ENCODE peak calls at places on chromosomes 11 and 22, in ten cellular contexts. One of them, this sample, is unnamed.

GRCh38 chr11:73191151-73191550 is 26.9 kb upstream of the P2RY2 start:
- DNase-seq in lung: no peak
- DNase-seq in stimulated activated CD4-positive, alpha-beta T cell treated with anti-CD3 and anti-CD28 coated beads, Interleukin-12 subunit alpha, Interleukin-12 subunit beta, amount 100 ng/mL, for 48 hours: no peak
- DNase-seq in HT-29: no peak
- DNase-seq in head of caudate nucleus: no peak
- DNase-seq in pulmonary artery endothelial cell: no peak
- DNase-seq in stimulated activated effector memory CD8-positive, alpha-beta T cell treated with anti-CD3 and anti-CD28 coated beads, Interleukin-12 subunit alpha, Interleukin-12 subunit beta, amount 100 ng/mL, for 72 hours: no peak
- DNase-seq in activated CD8-positive, alpha-beta memory T cell treated with anti-CD3 and anti-CD28 coated beads for 24 hours: no peak
- DNase-seq in stimulated activated CD8-positive, alpha-beta memory T cell treated with anti-CD3 and anti-CD28 coated beads, Interleukin-7, amount 100 ng/mL, for 48 hours: no peak
- DNase-seq in activated T-helper 1 cell treated with Interleukin-2 at 50 U/mL for 16 hours: no peak
- DNase-seq in this sample: no peak

GRCh38 chr22:49587987-49588386 is 239.7 kb downstream of the BRD1 start:
- DNase-seq in lung: no peak
- DNase-seq in stimulated activated CD4-positive, alpha-beta T cell treated with anti-CD3 and anti-CD28 coated beads, Interleukin-12 subunit alpha, Interleukin-12 subunit beta, amount 100 ng/mL, for 48 hours: no peak
- DNase-seq in HT-29: no peak
- DNase-seq in head of caudate nucleus: no peak
- DNase-seq in pulmonary artery endothelial cell: no peak
- DNase-seq in stimulated activated effector memory CD8-positive, alpha-beta T cell treated with anti-CD3 and anti-CD28 coated beads, Interleukin-12 subunit alpha, Interleukin-12 subunit beta, amount 100 ng/mL, for 72 hours: no peak
- DNase-seq in activated CD8-positive, alpha-beta memory T cell treated with anti-CD3 and anti-CD28 coated beads for 24 hours: no peak
- DNase-seq in stimulated activated CD8-positive, alpha-beta memory T cell treated with anti-CD3 and anti-CD28 coated beads, Interleukin-7, amount 100 ng/mL, for 48 hours: no peak
- DNase-seq in activated T-helper 1 cell treated with Interleukin-2 at 50 U/mL for 16 hours: no peak
- DNase-seq in this sample: no peak

GRCh38 chr11:79396674-79397073 is 44.2 kb downstream of the TENM4 start:
- DNase-seq in lung: no peak
- DNase-seq in stimulated activated CD4-positive, alpha-beta T cell treated with anti-CD3 and anti-CD28 coated beads, Interleukin-12 subunit alpha, Interleukin-12 subunit beta, amount 100 ng/mL, for 48 hours: no peak
- DNase-seq in HT-29: no peak
- DNase-seq in head of caudate nucleus: no peak
- DNase-seq in pulmonary artery endothelial cell: no peak
- DNase-seq in stimulated activated effector memory CD8-positive, alpha-beta T cell treated with anti-CD3 and anti-CD28 coated beads, Interleukin-12 subunit alpha, Interleukin-12 subunit beta, amount 100 ng/mL, for 72 hours: no peak
- DNase-seq in activated CD8-positive, alpha-beta memory T cell treated with anti-CD3 and anti-CD28 coated beads for 24 hours: no peak
- DNase-seq in stimulated activated CD8-positive, alpha-beta memory T cell treated with anti-CD3 and anti-CD28 coated beads, Interleukin-7, amount 100 ng/mL, for 48 hours: no peak
- DNase-seq in activated T-helper 1 cell treated with Interleukin-2 at 50 U/mL for 16 hours: no peak
- DNase-seq in this sample: no peak

GRCh38 chr11:9802291-9802861 is 138.5 kb downstream of the SWAP70 start:
- DNase-seq in lung: no peak
- DNase-seq in stimulated activated CD4-positive, alpha-beta T cell treated with anti-CD3 and anti-CD28 coated beads, Interleukin-12 subunit alpha, Interleukin-12 subunit beta, amount 100 ng/mL, for 48 hours: no peak
- DNase-seq in HT-29: no peak
- DNase-seq in head of caudate nucleus: no peak
- DNase-seq in pulmonary artery endothelial cell: no peak
- DNase-seq in stimulated activated effector memory CD8-positive, alpha-beta T cell treated with anti-CD3 and anti-CD28 coated beads, Interleukin-12 subunit alpha, Interleukin-12 subunit beta, amount 100 ng/mL, for 72 hours: no peak
- DNase-seq in activated CD8-positive, alpha-beta memory T cell treated with anti-CD3 and anti-CD28 coated beads for 24 hours: no peak
- DNase-seq in stimulated activated CD8-positive, alpha-beta memory T cell treated with anti-CD3 and anti-CD28 coated beads, Interleukin-7, amount 100 ng/mL, for 48 hours: no peak
- DNase-seq in activated T-helper 1 cell treated with Interleukin-2 at 50 U/mL for 16 hours: no peak
- DNase-seq in this sample: no peak

GRCh38 chr11:46899501-46900025 is 18.8 kb downstream of the LRP4 start:
- DNase-seq in lung: no peak
- DNase-seq in stimulated activated CD4-positive, alpha-beta T cell treated with anti-CD3 and anti-CD28 coated beads, Interleukin-12 subunit alpha, Interleukin-12 subunit beta, amount 100 ng/mL, for 48 hours: no peak
- DNase-seq in HT-29: no peak
- DNase-seq in head of caudate nucleus: no peak
- DNase-seq in pulmonary artery endothelial cell: no peak
- DNase-seq in stimulated activated effector memory CD8-positive, alpha-beta T cell treated with anti-CD3 and anti-CD28 coated beads, Interleukin-12 subunit alpha, Interleukin-12 subunit beta, amount 100 ng/mL, for 72 hours: no peak
- DNase-seq in activated CD8-positive, alpha-beta memory T cell treated with anti-CD3 and anti-CD28 coated beads for 24 hours: no peak
- DNase-seq in stimulated activated CD8-positive, alpha-beta memory T cell treated with anti-CD3 and anti-CD28 coated beads, Interleukin-7, amount 100 ng/mL, for 48 hours: no peak
- DNase-seq in activated T-helper 1 cell treated with Interleukin-2 at 50 U/mL for 16 hours: no peak
- DNase-seq in this sample: no peak

GRCh38 chr11:95267814-95268213 is 36.8 kb upstream of the SESN3 start:
- DNase-seq in lung: no peak
- DNase-seq in stimulated activated CD4-positive, alpha-beta T cell treated with anti-CD3 and anti-CD28 coated beads, Interleukin-12 subunit alpha, Interleukin-12 subunit beta, amount 100 ng/mL, for 48 hours: no peak
- DNase-seq in HT-29: no peak
- DNase-seq in head of caudate nucleus: no peak
- DNase-seq in pulmonary artery endothelial cell: no peak
- DNase-seq in stimulated activated effector memory CD8-positive, alpha-beta T cell treated with anti-CD3 and anti-CD28 coated beads, Interleukin-12 subunit alpha, Interleukin-12 subunit beta, amount 100 ng/mL, for 72 hours: no peak
- DNase-seq in activated CD8-positive, alpha-beta memory T cell treated with anti-CD3 and anti-CD28 coated beads for 24 hours: no peak
- DNase-seq in stimulated activated CD8-positive, alpha-beta memory T cell treated with anti-CD3 and anti-CD28 coated beads, Interleukin-7, amount 100 ng/mL, for 48 hours: no peak
- DNase-seq in activated T-helper 1 cell treated with Interleukin-2 at 50 U/mL for 16 hours: no peak
- DNase-seq in this sample: no peak

GRCh38 chr11:36361472-36361871 is 65.4 kb downstream of the PRR5L start:
- DNase-seq in lung: no peak
- DNase-seq in stimulated activated CD4-positive, alpha-beta T cell treated with anti-CD3 and anti-CD28 coated beads, Interleukin-12 subunit alpha, Interleukin-12 subunit beta, amount 100 ng/mL, for 48 hours: no peak
- DNase-seq in HT-29: no peak
- DNase-seq in head of caudate nucleus: no peak
- DNase-seq in pulmonary artery endothelial cell: no peak
- DNase-seq in stimulated activated effector memory CD8-positive, alpha-beta T cell treated with anti-CD3 and anti-CD28 coated beads, Interleukin-12 subunit alpha, Interleukin-12 subunit beta, amount 100 ng/mL, for 72 hours: no peak
- DNase-seq in activated CD8-positive, alpha-beta memory T cell treated with anti-CD3 and anti-CD28 coated beads for 24 hours: no peak
- DNase-seq in stimulated activated CD8-positive, alpha-beta memory T cell treated with anti-CD3 and anti-CD28 coated beads, Interleukin-7, amount 100 ng/mL, for 48 hours: no peak
- DNase-seq in activated T-helper 1 cell treated with Interleukin-2 at 50 U/mL for 16 hours: no peak
- DNase-seq in this sample: no peak

GRCh38 chr22:48944756-48945620 is 882.7 kb downstream of the BRD1 start:
- DNase-seq in lung: peak; percentile 23
- DNase-seq in stimulated activated CD4-positive, alpha-beta T cell treated with anti-CD3 and anti-CD28 coated beads, Interleukin-12 subunit alpha, Interleukin-12 subunit beta, amount 100 ng/mL, for 48 hours: no peak
- DNase-seq in HT-29: no peak
- DNase-seq in head of caudate nucleus: no peak
- DNase-seq in pulmonary artery endothelial cell: no peak
- DNase-seq in stimulated activated effector memory CD8-positive, alpha-beta T cell treated with anti-CD3 and anti-CD28 coated beads, Interleukin-12 subunit alpha, Interleukin-12 subunit beta, amount 100 ng/mL, for 72 hours: no peak
- DNase-seq in activated CD8-positive, alpha-beta memory T cell treated with anti-CD3 and anti-CD28 coated beads for 24 hours: peak; percentile 47
- DNase-seq in stimulated activated CD8-positive, alpha-beta memory T cell treated with anti-CD3 and anti-CD28 coated beads, Interleukin-7, amount 100 ng/mL, for 48 hours: no peak
- DNase-seq in activated T-helper 1 cell treated with Interleukin-2 at 50 U/mL for 16 hours: no peak
- DNase-seq in this sample: peak; percentile 26

GRCh38 chr22:20268350-20269012 is 363 bp upstream of the RTN4R start:
- DNase-seq in lung: peak; percentile 55
- DNase-seq in stimulated activated CD4-positive, alpha-beta T cell treated with anti-CD3 and anti-CD28 coated beads, Interleukin-12 subunit alpha, Interleukin-12 subunit beta, amount 100 ng/mL, for 48 hours: peak; percentile 14
- DNase-seq in HT-29: peak; percentile 82
- DNase-seq in head of caudate nucleus: peak; percentile 39
- DNase-seq in pulmonary artery endothelial cell: no peak
- DNase-seq in stimulated activated effector memory CD8-positive, alpha-beta T cell treated with anti-CD3 and anti-CD28 coated beads, Interleukin-12 subunit alpha, Interleukin-12 subunit beta, amount 100 ng/mL, for 72 hours: peak; percentile 74
- DNase-seq in activated CD8-positive, alpha-beta memory T cell treated with anti-CD3 and anti-CD28 coated beads for 24 hours: peak; percentile 83
- DNase-seq in stimulated activated CD8-positive, alpha-beta memory T cell treated with anti-CD3 and anti-CD28 coated beads, Interleukin-7, amount 100 ng/mL, for 48 hours: peak; percentile 11
- DNase-seq in activated T-helper 1 cell treated with Interleukin-2 at 50 U/mL for 16 hours: peak; percentile 35
- DNase-seq in this sample: no peak

GRCh38 chr11:107397357-107397756 is 60.3 kb downstream of the CWF19L2 start:
- DNase-seq in lung: no peak
- DNase-seq in stimulated activated CD4-positive, alpha-beta T cell treated with anti-CD3 and anti-CD28 coated beads, Interleukin-12 subunit alpha, Interleukin-12 subunit beta, amount 100 ng/mL, for 48 hours: no peak
- DNase-seq in HT-29: peak; percentile 13
- DNase-seq in head of caudate nucleus: no peak
- DNase-seq in pulmonary artery endothelial cell: no peak
- DNase-seq in stimulated activated effector memory CD8-positive, alpha-beta T cell treated with anti-CD3 and anti-CD28 coated beads, Interleukin-12 subunit alpha, Interleukin-12 subunit beta, amount 100 ng/mL, for 72 hours: no peak
- DNase-seq in activated CD8-positive, alpha-beta memory T cell treated with anti-CD3 and anti-CD28 coated beads for 24 hours: no peak
- DNase-seq in stimulated activated CD8-positive, alpha-beta memory T cell treated with anti-CD3 and anti-CD28 coated beads, Interleukin-7, amount 100 ng/mL, for 48 hours: no peak
- DNase-seq in activated T-helper 1 cell treated with Interleukin-2 at 50 U/mL for 16 hours: no peak
- DNase-seq in this sample: no peak

GRCh38 chr11:19868281-19868821 is 155.7 kb downstream of the NAV2 start:
- DNase-seq in lung: peak; percentile 59
- DNase-seq in stimulated activated CD4-positive, alpha-beta T cell treated with anti-CD3 and anti-CD28 coated beads, Interleukin-12 subunit alpha, Interleukin-12 subunit beta, amount 100 ng/mL, for 48 hours: no peak
- DNase-seq in HT-29: no peak
- DNase-seq in head of caudate nucleus: peak; percentile 60
- DNase-seq in pulmonary artery endothelial cell: no peak
- DNase-seq in stimulated activated effector memory CD8-positive, alpha-beta T cell treated with anti-CD3 and anti-CD28 coated beads, Interleukin-12 subunit alpha, Interleukin-12 subunit beta, amount 100 ng/mL, for 72 hours: no peak
- DNase-seq in activated CD8-positive, alpha-beta memory T cell treated with anti-CD3 and anti-CD28 coated beads for 24 hours: no peak
- DNase-seq in stimulated activated CD8-positive, alpha-beta memory T cell treated with anti-CD3 and anti-CD28 coated beads, Interleukin-7, amount 100 ng/mL, for 48 hours: no peak
- DNase-seq in activated T-helper 1 cell treated with Interleukin-2 at 50 U/mL for 16 hours: no peak
- DNase-seq in this sample: peak; percentile 78

GRCh38 chr22:18067548-18068341 is 10.0 kb upstream of the PEX26 start:
- DNase-seq in lung: no peak
- DNase-seq in stimulated activated CD4-positive, alpha-beta T cell treated with anti-CD3 and anti-CD28 coated beads, Interleukin-12 subunit alpha, Interleukin-12 subunit beta, amount 100 ng/mL, for 48 hours: no peak
- DNase-seq in HT-29: no peak
- DNase-seq in head of caudate nucleus: no peak
- DNase-seq in pulmonary artery endothelial cell: no peak
- DNase-seq in stimulated activated effector memory CD8-positive, alpha-beta T cell treated with anti-CD3 and anti-CD28 coated beads, Interleukin-12 subunit alpha, Interleukin-12 subunit beta, amount 100 ng/mL, for 72 hours: no peak
- DNase-seq in activated CD8-positive, alpha-beta memory T cell treated with anti-CD3 and anti-CD28 coated beads for 24 hours: no peak
- DNase-seq in stimulated activated CD8-positive, alpha-beta memory T cell treated with anti-CD3 and anti-CD28 coated beads, Interleukin-7, amount 100 ng/mL, for 48 hours: no peak
- DNase-seq in activated T-helper 1 cell treated with Interleukin-2 at 50 U/mL for 16 hours: no peak
- DNase-seq in this sample: no peak

GRCh38 chr11:117010808-117011540 is 87.3 kb downstream of the SIK3 start:
- DNase-seq in lung: no peak
- DNase-seq in stimulated activated CD4-positive, alpha-beta T cell treated with anti-CD3 and anti-CD28 coated beads, Interleukin-12 subunit alpha, Interleukin-12 subunit beta, amount 100 ng/mL, for 48 hours: no peak
- DNase-seq in HT-29: no peak
- DNase-seq in head of caudate nucleus: peak; percentile 48
- DNase-seq in pulmonary artery endothelial cell: no peak
- DNase-seq in stimulated activated effector memory CD8-positive, alpha-beta T cell treated with anti-CD3 and anti-CD28 coated beads, Interleukin-12 subunit alpha, Interleukin-12 subunit beta, amount 100 ng/mL, for 72 hours: peak; percentile 56
- DNase-seq in activated CD8-positive, alpha-beta memory T cell treated with anti-CD3 and anti-CD28 coated beads for 24 hours: no peak
- DNase-seq in stimulated activated CD8-positive, alpha-beta memory T cell treated with anti-CD3 and anti-CD28 coated beads, Interleukin-7, amount 100 ng/mL, for 48 hours: no peak
- DNase-seq in activated T-helper 1 cell treated with Interleukin-2 at 50 U/mL for 16 hours: no peak
- DNase-seq in this sample: no peak

GRCh38 chr11:36257351-36257750 is 31.9 kb downstream of the COMMD9 start:
- DNase-seq in lung: no peak
- DNase-seq in stimulated activated CD4-positive, alpha-beta T cell treated with anti-CD3 and anti-CD28 coated beads, Interleukin-12 subunit alpha, Interleukin-12 subunit beta, amount 100 ng/mL, for 48 hours: no peak
- DNase-seq in HT-29: no peak
- DNase-seq in head of caudate nucleus: no peak
- DNase-seq in pulmonary artery endothelial cell: no peak
- DNase-seq in stimulated activated effector memory CD8-positive, alpha-beta T cell treated with anti-CD3 and anti-CD28 coated beads, Interleukin-12 subunit alpha, Interleukin-12 subunit beta, amount 100 ng/mL, for 72 hours: no peak
- DNase-seq in activated CD8-positive, alpha-beta memory T cell treated with anti-CD3 and anti-CD28 coated beads for 24 hours: peak; percentile 5
- DNase-seq in stimulated activated CD8-positive, alpha-beta memory T cell treated with anti-CD3 and anti-CD28 coated beads, Interleukin-7, amount 100 ng/mL, for 48 hours: no peak
- DNase-seq in activated T-helper 1 cell treated with Interleukin-2 at 50 U/mL for 16 hours: no peak
- DNase-seq in this sample: no peak

GRCh38 chr22:49883294-49883640 is 29.6 kb downstream of the ZBED4 start:
- DNase-seq in lung: no peak
- DNase-seq in stimulated activated CD4-positive, alpha-beta T cell treated with anti-CD3 and anti-CD28 coated beads, Interleukin-12 subunit alpha, Interleukin-12 subunit beta, amount 100 ng/mL, for 48 hours: no peak
- DNase-seq in HT-29: no peak
- DNase-seq in head of caudate nucleus: no peak
- DNase-seq in pulmonary artery endothelial cell: no peak
- DNase-seq in stimulated activated effector memory CD8-positive, alpha-beta T cell treated with anti-CD3 and anti-CD28 coated beads, Interleukin-12 subunit alpha, Interleukin-12 subunit beta, amount 100 ng/mL, for 72 hours: no peak
- DNase-seq in activated CD8-positive, alpha-beta memory T cell treated with anti-CD3 and anti-CD28 coated beads for 24 hours: no peak
- DNase-seq in stimulated activated CD8-positive, alpha-beta memory T cell treated with anti-CD3 and anti-CD28 coated beads, Interleukin-7, amount 100 ng/mL, for 48 hours: no peak
- DNase-seq in activated T-helper 1 cell treated with Interleukin-2 at 50 U/mL for 16 hours: no peak
- DNase-seq in this sample: no peak

GRCh38 chr11:35304393-35304790 is 115.0 kb downstream of the SLC1A2 start:
- DNase-seq in lung: no peak
- DNase-seq in stimulated activated CD4-positive, alpha-beta T cell treated with anti-CD3 and anti-CD28 coated beads, Interleukin-12 subunit alpha, Interleukin-12 subunit beta, amount 100 ng/mL, for 48 hours: no peak
- DNase-seq in HT-29: peak; percentile 64
- DNase-seq in head of caudate nucleus: no peak
- DNase-seq in pulmonary artery endothelial cell: no peak
- DNase-seq in stimulated activated effector memory CD8-positive, alpha-beta T cell treated with anti-CD3 and anti-CD28 coated beads, Interleukin-12 subunit alpha, Interleukin-12 subunit beta, amount 100 ng/mL, for 72 hours: no peak
- DNase-seq in activated CD8-positive, alpha-beta memory T cell treated with anti-CD3 and anti-CD28 coated beads for 24 hours: no peak
- DNase-seq in stimulated activated CD8-positive, alpha-beta memory T cell treated with anti-CD3 and anti-CD28 coated beads, Interleukin-7, amount 100 ng/mL, for 48 hours: no peak
- DNase-seq in activated T-helper 1 cell treated with Interleukin-2 at 50 U/mL for 16 hours: no peak
- DNase-seq in this sample: no peak

GRCh38 chr22:26545385-26545784 is 33.1 kb upstream of the TFIP11 start:
- DNase-seq in lung: no peak
- DNase-seq in stimulated activated CD4-positive, alpha-beta T cell treated with anti-CD3 and anti-CD28 coated beads, Interleukin-12 subunit alpha, Interleukin-12 subunit beta, amount 100 ng/mL, for 48 hours: no peak
- DNase-seq in HT-29: no peak
- DNase-seq in head of caudate nucleus: no peak
- DNase-seq in pulmonary artery endothelial cell: no peak
- DNase-seq in stimulated activated effector memory CD8-positive, alpha-beta T cell treated with anti-CD3 and anti-CD28 coated beads, Interleukin-12 subunit alpha, Interleukin-12 subunit beta, amount 100 ng/mL, for 72 hours: no peak
- DNase-seq in activated CD8-positive, alpha-beta memory T cell treated with anti-CD3 and anti-CD28 coated beads for 24 hours: no peak
- DNase-seq in stimulated activated CD8-positive, alpha-beta memory T cell treated with anti-CD3 and anti-CD28 coated beads, Interleukin-7, amount 100 ng/mL, for 48 hours: no peak
- DNase-seq in activated T-helper 1 cell treated with Interleukin-2 at 50 U/mL for 16 hours: no peak
- DNase-seq in this sample: no peak

GRCh38 chr22:46842606-46843005 is 80.2 kb downstream of the TBC1D22A start:
- DNase-seq in lung: peak; percentile 9
- DNase-seq in stimulated activated CD4-positive, alpha-beta T cell treated with anti-CD3 and anti-CD28 coated beads, Interleukin-12 subunit alpha, Interleukin-12 subunit beta, amount 100 ng/mL, for 48 hours: no peak
- DNase-seq in HT-29: no peak
- DNase-seq in head of caudate nucleus: no peak
- DNase-seq in pulmonary artery endothelial cell: no peak
- DNase-seq in stimulated activated effector memory CD8-positive, alpha-beta T cell treated with anti-CD3 and anti-CD28 coated beads, Interleukin-12 subunit alpha, Interleukin-12 subunit beta, amount 100 ng/mL, for 72 hours: no peak
- DNase-seq in activated CD8-positive, alpha-beta memory T cell treated with anti-CD3 and anti-CD28 coated beads for 24 hours: peak; percentile 44
- DNase-seq in stimulated activated CD8-positive, alpha-beta memory T cell treated with anti-CD3 and anti-CD28 coated beads, Interleukin-7, amount 100 ng/mL, for 48 hours: no peak
- DNase-seq in activated T-helper 1 cell treated with Interleukin-2 at 50 U/mL for 16 hours: no peak
- DNase-seq in this sample: peak; percentile 35

GRCh38 chr11:8092587-8093424 is 11.8 kb downstream of the TUB start:
- DNase-seq in lung: peak; percentile 58
- DNase-seq in stimulated activated CD4-positive, alpha-beta T cell treated with anti-CD3 and anti-CD28 coated beads, Interleukin-12 subunit alpha, Interleukin-12 subunit beta, amount 100 ng/mL, for 48 hours: peak; percentile 41
- DNase-seq in HT-29: peak; percentile 79
- DNase-seq in head of caudate nucleus: peak; percentile 58
- DNase-seq in pulmonary artery endothelial cell: peak; percentile 20
- DNase-seq in stimulated activated effector memory CD8-positive, alpha-beta T cell treated with anti-CD3 and anti-CD28 coated beads, Interleukin-12 subunit alpha, Interleukin-12 subunit beta, amount 100 ng/mL, for 72 hours: no peak
- DNase-seq in activated CD8-positive, alpha-beta memory T cell treated with anti-CD3 and anti-CD28 coated beads for 24 hours: peak; percentile 63
- DNase-seq in stimulated activated CD8-positive, alpha-beta memory T cell treated with anti-CD3 and anti-CD28 coated beads, Interleukin-7, amount 100 ng/mL, for 48 hours: peak; percentile 42
- DNase-seq in activated T-helper 1 cell treated with Interleukin-2 at 50 U/mL for 16 hours: no peak
- DNase-seq in this sample: peak; percentile 72

GRCh38 chr11:44578279-44578678 is 12.8 kb downstream of the CD82 start:
- DNase-seq in lung: no peak
- DNase-seq in stimulated activated CD4-positive, alpha-beta T cell treated with anti-CD3 and anti-CD28 coated beads, Interleukin-12 subunit alpha, Interleukin-12 subunit beta, amount 100 ng/mL, for 48 hours: no peak
- DNase-seq in HT-29: no peak
- DNase-seq in head of caudate nucleus: no peak
- DNase-seq in pulmonary artery endothelial cell: no peak
- DNase-seq in stimulated activated effector memory CD8-positive, alpha-beta T cell treated with anti-CD3 and anti-CD28 coated beads, Interleukin-12 subunit alpha, Interleukin-12 subunit beta, amount 100 ng/mL, for 72 hours: no peak
- DNase-seq in activated CD8-positive, alpha-beta memory T cell treated with anti-CD3 and anti-CD28 coated beads for 24 hours: no peak
- DNase-seq in stimulated activated CD8-positive, alpha-beta memory T cell treated with anti-CD3 and anti-CD28 coated beads, Interleukin-7, amount 100 ng/mL, for 48 hours: no peak
- DNase-seq in activated T-helper 1 cell treated with Interleukin-2 at 50 U/mL for 16 hours: no peak
- DNase-seq in this sample: no peak